ENCODE peak calls at places on chromosomes 5 and 9, in five cellular contexts. V, G, U, Y and N are unnamed samples.

GRCh38 chr5:149381986-149382338 is 2.9 kb upstream of the IL17B start:
- DNase-seq in V (peak; percentile 73), G (peak; percentile 81), U (peak; percentile 79), Y (peak; percentile 84), N (peak; percentile 85)

GRCh38 chr5:8320244-8320643 is 451.3 kb downstream of the MTRR start:
- DNase-seq in V (no peak), Y (no peak), U (no peak), G (no peak), N (no peak)

GRCh38 chr5:172732201-172732865 is 38.7 kb downstream of the DUSP1 start:
- DNase-seq in U (no peak), V (no peak), G (no peak), Y (no peak), N (no peak)

GRCh38 chr5:14428302-14429081 is 153.1 kb upstream of the OTULINL start:
- DNase-seq in Y (no peak), U (no peak), V (peak; percentile 47), G (no peak), N (no peak)

GRCh38 chr9:6632516-6633328 is 12.8 kb downstream of the GLDC start:
- DNase-seq in Y (no peak), V (no peak), G (no peak), U (no peak), N (peak; percentile 61)

GRCh38 chr9:111821006-111821528 is 26.3 kb upstream of the SHOC1 start:
- DNase-seq in Y (no peak), U (no peak), G (no peak), V (no peak), N (no peak)

GRCh38 chr5:116953251-116953934 is 378.8 kb upstream of the SEMA6A start:
- DNase-seq in G (no peak), U (no peak), V (no peak), Y (no peak), N (no peak)

GRCh38 chr5:180792965-180793287 is 9.7 kb downstream of the MGAT1 start:
- DNase-seq in G (no peak), V (no peak), Y (no peak), U (no peak), N (no peak)

GRCh38 chr9:135290086-135290485 is 189.5 kb upstream of the PPP1R26 start:
- DNase-seq in G (no peak), Y (no peak), U (no peak), V (peak; percentile 64), N (no peak)

GRCh38 chr9:95047452-95048224 is 269.9 kb downstream of the FANCC start:
- DNase-seq in G (no peak), U (no peak), Y (no peak), V (no peak), N (no peak)

GRCh38 chr5:78077369-78078068 is 217.0 kb downstream of the AP3B1 start:
- DNase-seq in Y (no peak), V (no peak), U (no peak), G (no peak), N (no peak)

GRCh38 chr9:2015581-2016410 is 649 bp downstream of the SMARCA2 start:
- DNase-seq in Y (peak; percentile 30), V (peak; percentile 67), U (peak; percentile 53), G (peak; percentile 47), N (peak; percentile 34)

GRCh38 chr9:113593682-113594281 is 130.3 kb downstream of the RGS3 start:
- DNase-seq in G (peak; percentile 98), U (peak; percentile 79), V (peak; percentile 87), Y (peak; percentile 78), N (peak; percentile 49)

GRCh38 chr9:109705515-109705914 is 74.5 kb upstream of the PALM2AKAP2 start:
- DNase-seq in U (no peak), V (no peak), G (peak; percentile 42), Y (no peak), N (no peak)

GRCh38 chr9:38685535-38685934 is 34.4 kb downstream of the FAM240B start:
- DNase-seq in U (no peak), Y (no peak), V (no peak), G (no peak), N (no peak)

GRCh38 chr9:6498982-6499381 is 86.0 kb downstream of the UHRF2 start:
- DNase-seq in G (peak; percentile 7), V (no peak), Y (no peak), U (no peak), N (no peak)

GRCh38 chr9:4980046-4980727 is 4.9 kb upstream of the JAK2 start:
- DNase-seq in Y (no peak), V (no peak), U (no peak), G (no peak), N (no peak)

GRCh38 chr5:135462304-135462703 is 10.2 kb upstream of the TIFAB start:
- DNase-seq in U (no peak), V (peak; percentile 18), Y (peak; percentile 70), G (peak; percentile 47), N (peak; percentile 84)

GRCh38 chr5:59249726-59250125 is 643.8 kb downstream of the PDE4D start:
- DNase-seq in U (no peak), Y (no peak), G (no peak), V (no peak), N (no peak)

GRCh38 chr5:115626444-115626823 is 598 bp upstream of the TMED7 start:
- DNase-seq in Y (peak; percentile 22), V (no peak), G (no peak), U (no peak), N (no peak)

GRCh38 chr9:120869360-120869687 is 7.7 kb downstream of the PHF19 start:
- DNase-seq in U (no peak), G (no peak), Y (no peak), V (no peak), N (no peak)

GRCh38 chr9:120869726-120870125 is 7.3 kb downstream of the PHF19 start:
- DNase-seq in U (no peak), V (no peak), Y (no peak), G (no peak), N (no peak)

GRCh38 chr9:120868339-120868675 is 8.7 kb downstream of the PHF19 start:
- DNase-seq in Y (no peak), G (no peak), V (no peak), U (no peak), N (no peak)

GRCh38 chr9:120867676-120868338 is 9.2 kb downstream of the PHF19 start:
- DNase-seq in G (no peak), U (no peak), Y (no peak), V (peak; percentile 36), N (no peak)

DNA sequence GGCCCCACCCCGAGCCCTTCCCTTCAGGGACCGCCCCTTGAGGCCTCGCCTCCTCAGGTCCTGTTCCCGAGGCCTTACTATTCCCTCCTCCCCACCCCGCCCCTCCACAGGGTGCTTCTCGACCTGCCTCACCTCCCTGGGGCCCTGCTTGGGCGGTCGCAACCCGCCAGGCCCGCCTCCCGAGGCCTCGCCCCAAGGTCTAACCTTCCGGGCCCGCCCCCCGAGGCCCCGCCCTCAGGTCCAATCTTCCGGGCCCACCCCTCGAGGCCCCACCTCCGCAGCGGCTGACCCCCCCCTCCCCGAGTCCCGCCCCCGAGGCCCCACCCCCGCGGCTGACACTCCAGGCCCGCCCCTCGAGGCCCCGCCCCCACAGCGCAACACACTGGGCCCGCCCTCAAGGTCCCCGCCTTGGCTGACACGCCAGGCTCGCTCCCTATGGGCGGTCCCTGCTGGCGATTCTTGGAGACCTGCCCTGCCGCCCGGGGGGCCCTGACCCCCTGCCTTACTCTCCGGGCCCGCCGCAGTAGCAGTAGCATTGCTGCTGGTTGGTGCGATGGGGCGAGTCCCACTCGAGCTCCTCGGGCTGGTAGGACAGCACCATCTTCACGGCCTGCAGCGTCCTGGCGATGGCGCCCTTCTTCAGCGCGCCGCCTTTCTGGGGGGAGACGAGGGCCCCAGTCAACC is 8.2 kb downstream of the PHF19 start:
- DNase-seq in U (peak; percentile 99), G (peak; percentile 98), V (peak; percentile 99), Y (peak; percentile 100), N (peak; percentile 96)
- H3K4me3 ChIP-seq in U (peak overlapping the region; percentile 57), G (peak overlapping the region; percentile 19), V (no peak overlapping the region), Y (peak overlapping the region; percentile 41), N (peak overlapping the region; percentile 39)

GRCh38 chr9:35673132-35673997 is at the start of gene CA9:
- DNase-seq in V (peak; percentile 60), U (no peak), Y (no peak), G (no peak), N (no peak)
- TF ChIP-seq CTCF in V (no peak), U (no peak), Y (no peak), G (no peak), N (no peak)

DNA sequence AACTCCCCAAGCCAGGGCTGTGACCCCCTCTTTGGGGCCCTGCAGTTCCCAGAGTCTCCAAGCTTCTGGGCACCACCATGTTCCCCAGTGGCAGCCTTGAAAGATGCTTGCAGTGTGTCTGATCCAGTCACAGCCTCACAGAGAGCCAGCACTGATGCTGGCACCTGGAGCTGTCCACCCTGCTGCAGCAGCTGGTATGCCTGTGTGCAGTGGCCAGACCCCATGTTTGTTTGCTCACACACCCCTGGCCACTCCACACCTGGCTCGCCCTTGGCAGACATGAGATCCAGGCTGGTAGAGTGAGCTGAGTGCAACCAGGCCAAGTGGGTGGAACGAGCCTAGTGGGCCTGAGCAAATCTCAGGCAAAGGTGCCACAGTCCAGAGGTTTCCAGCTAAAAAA is 106.0 kb downstream of the C9orf50 start:
- DNase-seq in U (no peak), G (no peak), V (no peak), Y (no peak), N (no peak)
- H3K9me3 ChIP-seq in U (no peaks in the 10 kb centered on the region), G (no peaks in the 10 kb centered on the region), V (no peaks in the 10 kb centered on the region), Y (peaks cover 13% of the 10 kb centered on the region), N (peaks cover 49% of the 10 kb centered on the region)

GRCh38 chr5:159210846-159211245 is 1.5 kb upstream of the RNF145 start:
- DNase-seq in G (no peak), V (no peak), Y (peak; percentile 20), U (no peak), N (no peak)

GRCh38 chr5:159209438-159210305 is at the start of gene RNF145:
- DNase-seq in V (peak; percentile 74), Y (peak; percentile 94), G (peak; percentile 91), U (peak; percentile 91), N (peak; percentile 80)

GRCh38 chr5:159211712-159212111 is 2.4 kb upstream of the RNF145 start:
- DNase-seq in Y (no peak), G (no peak), U (peak; percentile 81), V (no peak), N (no peak)

GRCh38 chr5:159208508-159209437 is 580 bp downstream of the RNF145 start:
- DNase-seq in U (no peak), V (peak; percentile 35), Y (peak; percentile 71), G (peak; percentile 49), N (peak; percentile 49)

GRCh38 chr5:159210306-159210722 is 961 bp upstream of the RNF145 start:
- DNase-seq in Y (no peak), V (no peak), G (peak; percentile 35), U (no peak), N (peak; percentile 8)
- H3K4me3 ChIP-seq in Y (peak overlapping the region; percentile 62), V (no peak overlapping the region), G (no peak overlapping the region), U (no peak overlapping the region), N (peak overlapping the region; percentile 76)

GRCh38 chr5:67311208-67311607 is 114.6 kb upstream of the CD180 start:
- DNase-seq in Y (no peak), U (no peak), V (no peak), G (no peak), N (no peak)
- TF ChIP-seq CTCF in Y (no peak), U (no peak), V (no peak), G (no peak), N (no peak)